ENCODE peak calls at places on chromosomes 11 and 22, in five cellular contexts. F, E, R, K and G are unnamed samples.
A peak's percentile ranks its signal among the peaks of the same experiment; 100 is the strongest.

GRCh38 chr22:40594924-40595323 is 41.6 kb downstream of the MRTFA start:
- DNase-seq in F (no peak), E (no peak), R (no peak), K (no peak), G (no peak)

GRCh38 chr11:129366737-129367597 is 8.7 kb upstream of the BARX2 start:
- DNase-seq in F (no peak), E (no peak), R (no peak), K (no peak), G (no peak)

GRCh38 chr22:31093956-31094622 is 13.0 kb downstream of the SMTN start:
- DNase-seq in F (peak; percentile 51), E (peak; percentile 84), R (no peak), K (peak; percentile 13), G (no peak)

GRCh38 chr11:35083181-35084061 is 55.5 kb upstream of the CD44 start:
- DNase-seq in F (peak; percentile 40), E (peak; percentile 87), R (peak; percentile 46), K (peak; percentile 61), G (no peak)

GRCh38 chr11:31809543-31809856 is 1.6 kb downstream of the PAX6 start:
- DNase-seq in F (no peak), E (no peak), R (no peak), K (no peak), G (no peak)

GRCh38 chr11:86456075-86456939 is 81.6 kb downstream of the CCDC81 start:
- DNase-seq in F (peak; percentile 87), E (peak; percentile 92), R (peak; percentile 67), K (peak; percentile 87), G (peak; percentile 90)

GRCh38 chr11:102267602-102268001 is 49.7 kb upstream of the BIRC3 start:
- DNase-seq in F (no peak), E (no peak), R (no peak), K (no peak), G (no peak)

GRCh38 chr22:17370036-17370765 is 941 bp downstream of the CECR2 start:
- DNase-seq in F (no peak), E (no peak), R (no peak), K (no peak), G (peak; percentile 57)

GRCh38 chr11:118996926-118997626 is 862 bp upstream of the CENATAC start:
- DNase-seq in F (no peak), E (no peak), R (no peak), K (no peak), G (no peak)

GRCh38 chr11:28962492-28962891 is 854.3 kb downstream of the METTL15 start:
- DNase-seq in F (no peak), E (no peak), R (no peak), K (no peak), G (no peak)

GRCh38 chr22:33477131-33478111 is 419.2 kb upstream of the SYN3 start:
- DNase-seq in F (no peak), E (no peak), R (no peak), K (no peak), G (no peak)

GRCh38 chr11:74257934-74258553 is 53.4 kb downstream of the P4HA3 start:
- DNase-seq in F (peak; percentile 71), E (peak; percentile 88), R (no peak), K (peak; percentile 39), G (no peak)

GRCh38 chr11:117498791-117499190 is 171.1 kb downstream of the CEP164 start:
- DNase-seq in F (no peak), E (no peak), R (no peak), K (no peak), G (no peak)

GRCh38 chr11:91946397-91947090 is 278.1 kb upstream of the FAT3 start:
- DNase-seq in F (no peak), E (no peak), R (no peak), K (no peak), G (no peak)

GRCh38 chr11:99773646-99774045 is 752.9 kb downstream of the CNTN5 start:
- DNase-seq in F (no peak), E (no peak), R (no peak), K (no peak), G (no peak)

GRCh38 chr11:70474710-70475109 is 76.4 kb downstream of the CTTN start:
- DNase-seq in F (no peak), E (no peak), R (no peak), K (no peak), G (no peak)

GRCh38 chr11:111561306-111561705 is 20.8 kb downstream of the LAYN start:
- DNase-seq in F (no peak), E (no peak), R (no peak), K (no peak), G (no peak)

GRCh38 chr11:111562692-111563389 is 22.3 kb downstream of the LAYN start:
- DNase-seq in F (no peak), E (no peak), R (no peak), K (no peak), G (no peak)

GRCh38 chr11:111561801-111562325 is 21.3 kb downstream of the LAYN start:
- DNase-seq in F (no peak), E (no peak), R (no peak), K (no peak), G (no peak)

GRCh38 chr11:111566324-111566723 is 25.8 kb downstream of the LAYN start:
- DNase-seq in F (no peak), E (no peak), R (no peak), K (no peak), G (no peak)

DNA sequence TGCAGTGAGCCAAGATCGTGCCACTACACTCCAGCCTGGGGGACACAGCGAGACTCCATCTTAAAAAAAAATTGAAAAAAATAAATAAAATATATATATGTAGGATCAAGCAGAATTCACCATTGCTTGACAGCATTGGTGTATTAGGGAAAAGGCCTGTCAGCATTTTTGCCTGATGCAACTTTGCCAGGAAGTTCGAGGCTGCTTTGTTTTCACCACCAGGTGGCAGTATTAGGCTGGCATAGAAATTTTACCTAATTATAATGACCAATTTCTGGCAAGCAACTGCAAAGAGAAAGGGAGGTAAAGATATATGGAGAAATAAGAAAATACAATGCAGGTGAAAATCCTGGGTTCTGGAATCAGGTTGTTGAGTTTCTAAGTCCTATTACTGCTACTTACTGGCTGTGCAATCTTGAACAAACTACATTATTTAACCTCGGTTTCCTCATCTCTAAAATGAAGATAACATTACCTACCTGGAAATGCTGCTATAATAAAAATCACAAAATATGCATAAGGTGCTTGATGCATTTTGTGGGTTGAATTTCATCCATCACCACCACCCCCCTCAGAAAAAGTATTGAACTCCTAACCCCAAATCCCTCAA is 24.7 kb downstream of the LAYN start:
- DNase-seq in F (peak; percentile 76), E (peak; percentile 78), R (peak; percentile 63), K (peak; percentile 68), G (peak; percentile 73)
- TF ChIP-seq POLR2AphosphoS5 in F (peak; percentile 13), E (no peak), R (no peak), K (no peak), G (no peak)

GRCh38 chr11:126736682-126737404 is 263.7 kb downstream of the KIRREL3 start:
- DNase-seq in F (no peak), E (no peak), R (no peak), K (no peak), G (no peak)

GRCh38 chr11:126739499-126740145 is 260.9 kb downstream of the KIRREL3 start:
- DNase-seq in F (no peak), E (no peak), R (no peak), K (no peak), G (no peak)

GRCh38 chr11:126740857-126741256 is 259.7 kb downstream of the KIRREL3 start:
- DNase-seq in F (no peak), E (no peak), R (no peak), K (no peak), G (no peak)

GRCh38 chr11:126734752-126735151 is 265.8 kb downstream of the KIRREL3 start:
- DNase-seq in F (no peak), E (no peak), R (no peak), K (no peak), G (no peak)

DNA sequence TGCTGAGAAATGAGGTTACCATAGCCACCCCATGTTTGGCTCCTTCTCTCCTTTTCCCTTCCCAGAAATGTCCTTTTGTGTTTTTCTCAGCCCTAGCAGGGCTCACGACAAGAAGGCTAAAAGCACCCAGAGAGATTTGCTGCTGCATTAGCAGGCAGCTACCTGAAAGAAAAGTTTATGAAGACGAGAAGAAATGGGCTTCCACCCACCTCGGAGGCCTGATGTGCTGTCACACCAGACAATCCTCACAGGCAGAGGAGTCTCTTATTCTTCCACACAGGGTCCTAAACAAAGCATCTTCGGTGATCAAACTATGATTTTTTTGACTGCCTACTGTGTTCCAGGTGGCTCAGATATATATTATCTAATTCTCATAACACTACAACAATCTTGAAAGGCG is 261.9 kb downstream of the KIRREL3 start:
- DNase-seq in F (no peak), E (no peak), R (no peak), K (no peak), G (no peak)
- H3K27me3 ChIP-seq in F (no peaks in the 10 kb centered on the region), E (no peaks in the 10 kb centered on the region), R (peaks cover 64% of the 10 kb centered on the region), K (no peaks in the 10 kb centered on the region), G (no peaks in the 10 kb centered on the region)

DNA sequence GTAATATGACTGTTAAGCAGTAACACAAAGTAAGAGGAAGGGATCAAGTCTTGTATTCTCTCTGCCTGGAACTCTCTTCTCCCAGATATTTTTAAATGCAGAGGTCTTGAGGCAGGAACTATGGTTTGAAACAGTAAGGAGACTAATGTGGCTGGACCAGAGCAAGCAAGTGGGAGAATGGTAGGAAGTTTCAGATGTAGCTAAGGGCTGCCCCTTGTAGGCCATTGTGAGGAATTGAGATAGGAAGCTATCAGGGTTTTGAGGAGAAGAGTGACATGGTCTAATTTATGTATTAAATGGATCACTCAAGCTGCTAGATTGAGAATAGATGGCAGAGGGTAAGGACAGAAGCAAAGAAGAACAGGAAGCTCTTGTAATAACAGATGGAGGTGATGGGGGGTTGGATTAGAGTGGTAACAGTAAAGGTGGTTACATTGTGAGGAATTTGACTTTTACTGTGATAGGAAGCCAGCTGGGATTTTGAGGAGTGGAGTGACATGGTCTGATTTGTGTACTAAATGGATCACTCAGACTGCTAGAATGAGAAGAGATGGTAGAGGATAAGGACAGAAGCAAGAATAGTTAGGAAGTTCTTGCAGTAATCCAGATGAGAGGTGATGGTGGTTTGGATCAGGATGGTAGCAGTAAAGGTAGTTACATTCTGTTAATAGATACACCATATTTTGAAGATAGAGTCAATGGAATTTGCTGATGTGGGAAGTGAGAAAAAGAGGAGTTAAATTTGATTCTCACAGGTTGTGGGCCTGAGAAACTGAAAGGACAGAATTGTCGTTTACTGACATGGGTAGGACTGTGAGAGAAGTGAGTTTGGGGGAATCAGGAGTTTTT is 63.0 kb downstream of the HIPK3 start:
- DNase-seq in F (no peak), E (no peak), R (no peak), K (no peak), G (no peak)
- TF ChIP-seq CTCF in F (no peak), E (no peak), R (no peak), K (no peak), G (no peak)

GRCh38 chr11:104291646-104292045 is 127.7 kb upstream of the PDGFD start:
- DNase-seq in F (no peak), E (no peak), R (no peak), K (no peak), G (no peak)
- TF ChIP-seq POLR2AphosphoS5 in F (no peak), E (no peak), R (no peak), K (no peak), G (no peak)

GRCh38 chr11:64484308-64485061 is 106.5 kb upstream of the SLC22A12 start:
- DNase-seq in F (no peak), E (no peak), R (no peak), K (no peak), G (no peak)
- H3K27me3 ChIP-seq in F (no peaks in the 10 kb centered on the region), E (peaks cover 15% of the 10 kb centered on the region), R (peaks cover 11% of the 10 kb centered on the region), K (peaks cover 60% of the 10 kb centered on the region), G (peaks cover 50% of the 10 kb centered on the region)

GRCh38 chr11:132125855-132126841 is 755.7 kb downstream of the NTM start:
- DNase-seq in F (no peak), E (no peak), R (no peak), K (no peak), G (no peak)
- TF ChIP-seq CTCF in F (no peak), E (no peak), R (no peak), K (no peak), G (no peak)